ENCODE peak calls at places on chromosomes 7 and 10, in seven cellular contexts. F, S, B, N, Q, C and E are unnamed samples.

GRCh38 chr7:77383333-77383740 is 32.8 kb downstream of the GSAP start:
- DNase-seq in C (peak; percentile 21), Q (no peak), N (no peak), S (no peak), B (no peak), F (no peak), E (no peak)

GRCh38 chr10:79610601-79611191 is at the start of gene SFTPA1:
- DNase-seq in C (no peak), N (no peak), F (no peak), S (no peak), B (no peak), Q (no peak), E (no peak)

GRCh38 chr10:5317547-5318107 is 47.1 kb upstream of the UCN3 start:
- DNase-seq in N (peak; percentile 18), S (no peak), C (peak; percentile 74), F (peak; percentile 80), Q (peak; percentile 90), B (no peak), E (no peak)

GRCh38 chr10:44937201-44938005 is 22.2 kb upstream of the RASSF4 start:
- DNase-seq in Q (no peak), B (no peak), F (no peak), S (no peak), C (no peak), N (no peak), E (no peak)

GRCh38 chr10:98038333-98038732 is 7.9 kb upstream of the CRTAC1 start:
- DNase-seq in S (no peak), C (no peak), F (no peak), N (peak; percentile 55), Q (no peak), B (no peak), E (no peak)

GRCh38 chr7:142629588-142630260 is 119.5 kb upstream of the PRSS1 start:
- DNase-seq in B (no peak), S (no peak), F (no peak), Q (no peak), C (peak; percentile 79), N (peak; percentile 81), E (no peak)

GRCh38 chr7:44471850-44472249 is 18.6 kb downstream of the NUDCD3 start:
- DNase-seq in C (peak; percentile 25), B (no peak), S (no peak), N (peak; percentile 34), F (no peak), Q (no peak), E (no peak)

GRCh38 chr10:81179805-81180452 is 642.2 kb downstream of the SH2D4B start:
- DNase-seq in C (no peak), S (peak; percentile 6), Q (no peak), B (no peak), N (peak; percentile 78), F (peak; percentile 57), E (no peak)

GRCh38 chr7:75638607-75639070 is 100.1 kb downstream of the HIP1 start:
- DNase-seq in S (peak; percentile 75), Q (no peak), F (peak; percentile 49), C (peak; percentile 48), B (no peak), N (peak; percentile 78), E (peak; percentile 62)

DNA sequence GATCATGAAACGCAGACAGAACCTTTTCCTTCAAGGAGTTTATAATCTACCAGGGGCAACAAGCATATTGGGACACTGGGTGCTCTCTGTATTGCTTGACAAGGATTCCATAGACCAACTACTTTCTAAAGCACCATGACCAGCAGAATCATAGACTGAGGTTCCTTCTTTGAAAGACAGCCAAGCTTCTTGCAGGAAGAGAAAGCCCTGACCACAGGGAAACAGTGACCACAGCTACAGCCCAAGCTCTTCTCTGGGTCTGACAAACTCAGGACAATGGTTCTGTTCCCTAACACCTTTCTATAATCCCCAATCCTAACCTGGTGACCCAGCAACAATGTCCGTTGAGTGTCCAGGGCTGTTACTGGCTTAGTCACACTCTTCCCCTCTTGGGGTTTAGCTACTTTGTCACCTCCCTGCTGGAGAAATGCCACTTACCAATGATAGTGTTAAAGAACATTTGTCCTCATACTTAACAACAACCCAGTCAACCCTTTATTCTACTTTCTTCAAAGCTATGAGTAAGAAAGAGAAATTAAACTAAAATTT is 155.7 kb downstream of the JAZF1 start:
- DNase-seq in F (no peak), N (no peak), S (no peak), Q (no peak), B (no peak), C (peak; percentile 45), E (no peak)
- H3K4me1 ChIP-seq in F (no peaks in the 10 kb centered on the region), N (no peaks in the 10 kb centered on the region), S (peaks cover 6% of the 10 kb centered on the region), Q (peaks cover 9% of the 10 kb centered on the region), B (no peaks in the 10 kb centered on the region), C (no peaks in the 10 kb centered on the region), E (peaks cover 4% of the 10 kb centered on the region)

DNA sequence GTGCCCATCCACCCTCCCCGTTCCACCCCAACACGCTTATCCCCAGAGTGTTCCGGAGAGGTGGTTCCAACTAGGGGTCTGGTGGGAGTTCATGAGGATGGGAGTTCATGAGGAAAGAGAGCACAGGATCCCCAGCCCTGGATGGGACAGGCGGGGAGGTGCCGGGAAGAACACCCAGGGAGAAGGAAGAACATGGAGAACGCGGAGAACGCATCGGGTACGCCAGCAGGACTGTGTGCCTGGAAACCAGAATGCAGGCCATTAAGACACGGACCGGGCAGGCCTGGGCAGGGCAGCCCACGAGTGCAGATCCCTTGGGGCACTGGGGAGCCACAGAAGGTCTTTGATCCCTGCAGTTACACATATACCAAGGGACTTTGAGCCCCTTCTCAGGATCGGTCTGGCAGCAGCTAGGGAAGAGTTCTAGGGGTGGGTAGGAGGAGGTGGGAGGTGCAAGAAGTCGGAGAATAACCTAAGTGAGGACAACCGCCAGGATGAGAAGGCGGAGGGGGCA is 89.7 kb upstream of the MYL10 start:
- DNase-seq in Q (no peak), F (no peak), N (no peak), C (no peak), S (no peak), B (no peak), E (no peak)
- H3K4me3 ChIP-seq in Q (no peak overlapping the region), F (no peak overlapping the region), N (no peak overlapping the region), C (no peak overlapping the region), S (no peak overlapping the region), B (no peak overlapping the region), E (no peak overlapping the region)

DNA sequence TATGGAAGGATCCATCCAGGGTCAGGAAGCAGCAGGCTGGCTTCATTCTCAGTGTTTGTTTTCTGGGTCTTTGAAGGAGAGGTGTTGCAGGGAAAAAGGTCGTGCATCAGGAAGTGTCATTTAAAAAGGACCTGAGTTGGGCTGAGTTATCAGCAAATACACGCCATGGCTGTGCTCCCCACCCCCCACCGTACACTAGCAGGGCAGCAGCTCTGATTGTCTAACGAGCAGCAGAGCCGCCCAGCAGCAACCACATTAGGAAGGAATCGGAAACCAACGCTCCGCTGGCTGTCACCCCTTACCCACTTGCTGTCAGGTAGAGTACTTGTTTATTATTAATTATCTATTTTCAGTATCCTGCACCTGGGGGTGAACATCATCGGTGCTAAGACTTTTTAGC is 63.1 kb upstream of the STEAP1B start:
- DNase-seq in C (no peak), F (no peak), N (no peak), S (no peak), Q (no peak), B (no peak), E (peak; percentile 63)
- H3K4me1 ChIP-seq in C (peaks cover 36% of the 10 kb centered on the region), F (no peaks in the 10 kb centered on the region), N (peaks cover 10% of the 10 kb centered on the region), S (no peaks in the 10 kb centered on the region), Q (peaks cover 45% of the 10 kb centered on the region), B (no peaks in the 10 kb centered on the region), E (peaks cover 18% of the 10 kb centered on the region)

GRCh38 chr7:94400022-94400421 is 5.3 kb downstream of the COL1A2 start:
- DNase-seq in B (no peak), F (no peak), C (no peak), S (no peak), N (no peak), Q (no peak), E (no peak)
- H3K4me3 ChIP-seq in B (no peak overlapping the region), F (no peak overlapping the region), C (peak overlapping the region; percentile 100), S (no peak overlapping the region), N (no peak overlapping the region), Q (no peak overlapping the region), E (peak overlapping the region; percentile 31)